ENCODE peak calls at places on chromosomes 13 and 19, in ten cellular contexts. H is tibial artery; Y is fibroblast of pulmonary artery; P is activated CD4-positive, alpha-beta T cell treated with anti-CD3 and anti-CD28 coated beads for 48 hours; K is substantia nigra; L is fibroblast of the conjunctiva; X is ELF-1; J is activated CD8-positive, alpha-beta memory T cell treated with anti-CD3 and anti-CD28 coated beads for 4 hours; B is IMR-90; C is DMS 273 treated with DMSO at 0.1 percent for 48 hours. E is an unnamed sample.

GRCh38 chr13:53473397-53473796 is 444.8 kb downstream of the OLFM4 start:
- DNase-seq in L (no peak), H (no peak), X (peak), Y (no peak), J (no peak), K (no peak), C (no peak), B (no peak), P (no peak), E (no peak)

GRCh38 chr19:2984196-2984490 is 6.8 kb downstream of the TLE6 start:
- DNase-seq in L (no peak), J (no peak), H (no peak), P (no peak), X (no peak), Y (no peak), B (no peak), C (no peak), K (no peak), E (no peak)

GRCh38 chr13:23799945-23800344 is 89.3 kb downstream of the MIPEP start:
- DNase-seq in P (peak), C (no peak), K (no peak), J (no peak), X (no peak), Y (no peak), B (peak), H (no peak), L (no peak), E (no peak)

GRCh38 chr19:40612831-40613668 is 11.9 kb downstream of the LTBP4 start:
- DNase-seq in P (peak), Y (peak), X (peak), K (no peak), C (no peak), B (no peak), J (peak), L (no peak), H (no peak), E (peak)

GRCh38 chr13:110645750-110646149 is 30.4 kb downstream of the NAXD start:
- DNase-seq in J (no peak), P (no peak), L (no peak), X (no peak), Y (no peak), B (no peak), H (no peak), C (no peak), K (no peak), E (no peak)

GRCh38 chr13:98123176-98123575 is 19.7 kb upstream of the FARP1 start:
- DNase-seq in P (no peak), L (no peak), X (no peak), C (no peak), J (no peak), B (no peak), H (no peak), Y (no peak), K (no peak), E (no peak)

GRCh38 chr19:5691205-5691929 is 1.3 kb downstream of the RPL36 start:
- DNase-seq in J (peak), H (no peak), X (peak), P (peak), C (peak), Y (peak), L (peak), K (no peak), B (peak), E (peak)

GRCh38 chr13:79901336-79901735 is 420.4 kb downstream of the NDFIP2 start:
- DNase-seq in L (no peak), C (no peak), P (no peak), Y (peak), B (peak), X (no peak), H (no peak), K (no peak), J (no peak), E (no peak)

GRCh38 chr19:6476155-6476895 is 5.3 kb downstream of the DENND1C start:
- DNase-seq in P (peak), L (peak), K (no peak), C (no peak), X (peak), B (peak), H (no peak), Y (peak), J (no peak), E (peak)